ENCODE peak calls at places on chromosome 2, in five cellular contexts. J is psoas muscle, O is MM.1S, Q is IMR-90, C is right atrium auricular region. H is an unnamed sample.

GRCh38 chr2:74632939-74633312 is 15.2 kb downstream of the M1AP start:
- DNase-seq in J (no peak), O (no peak), Q (no peak), C (no peak), H (no peak)

GRCh38 chr2:23588106-23588505 is 203.1 kb downstream of the KLHL29 start:
- DNase-seq in J (no peak), O (no peak), Q (no peak), C (no peak), H (no peak)

GRCh38 chr2:44743473-44743872 is 198.0 kb upstream of the SIX3 start:
- DNase-seq in J (no peak), O (no peak), Q (no peak), C (no peak), H (no peak)

GRCh38 chr2:204306667-204307066 is 238.6 kb upstream of the PARD3B start:
- DNase-seq in J (no peak), O (no peak), Q (no peak), C (no peak), H (no peak)

GRCh38 chr2:241873081-241873802 is 3.7 kb downstream of the RTP5 start:
- DNase-seq in J (no peak), O (no peak), Q (no peak), C (no peak), H (no peak)

GRCh38 chr2:54805255-54805654 is 81.8 kb downstream of the EML6 start:
- DNase-seq in J (no peak), O (no peak), Q (no peak), C (no peak), H (no peak)

GRCh38 chr2:128496700-128497099 is 178.0 kb upstream of the HS6ST1 start:
- DNase-seq in J (no peak), O (no peak), Q (no peak), C (no peak), H (no peak)

GRCh38 chr2:145599761-145600160 is 1079.8 kb upstream of the ZEB2 start:
- DNase-seq in J (no peak), O (no peak), Q (peak; percentile 79), C (no peak), H (no peak)

GRCh38 chr2:135742307-135742838 is 718 bp downstream of the UBXN4 start:
- DNase-seq in J (no peak), O (peak; percentile 69), Q (peak; percentile 64), C (no peak), H (no peak)

GRCh38 chr2:197107291-197108269 is 181.1 kb upstream of the PGAP1 start:
- DNase-seq in J (peak; percentile 80), O (no peak), Q (peak; percentile 69), C (peak; percentile 78), H (no peak)

GRCh38 chr2:72483346-72483745 is 335.7 kb upstream of the CYP26B1 start:
- DNase-seq in J (no peak), O (no peak), Q (no peak), C (no peak), H (no peak)

GRCh38 chr2:225867071-225867470 is 467.6 kb downstream of the NYAP2 start:
- DNase-seq in J (no peak), O (no peak), Q (no peak), C (no peak), H (no peak)

GRCh38 chr2:54763636-54764291 is 40.3 kb downstream of the EML6 start:
- DNase-seq in J (no peak), O (no peak), Q (no peak), C (no peak), H (no peak)

GRCh38 chr2:24917086-24917485 is 3.0 kb downstream of the ADCY3 start:
- DNase-seq in J (no peak), O (no peak), Q (no peak), C (no peak), H (no peak)

GRCh38 chr2:125698280-125698679 is 957.7 kb upstream of the GYPC start:
- DNase-seq in J (no peak), O (no peak), Q (no peak), C (no peak), H (no peak)

GRCh38 chr2:129334128-129334527 is 645.3 kb upstream of the RAB6C start:
- DNase-seq in J (no peak), O (no peak), Q (no peak), C (no peak), H (no peak)

GRCh38 chr2:120589782-120590608 is 145.7 kb upstream of the GLI2 start:
- DNase-seq in J (no peak), O (no peak), Q (peak; percentile 98), C (no peak), H (no peak)

GRCh38 chr2:102313950-102314349 is 2.6 kb downstream of the IL1RL1 start:
- DNase-seq in J (no peak), O (no peak), Q (peak; percentile 61), C (no peak), H (no peak)

GRCh38 chr2:32719933-32720716 is 92.3 kb downstream of the TTC27 start:
- DNase-seq in J (no peak), O (no peak), Q (no peak), C (no peak), H (no peak)

GRCh38 chr2:122028371-122029102 is 273.1 kb downstream of the TSN start:
- DNase-seq in J (no peak), O (no peak), Q (peak; percentile 81), C (peak; percentile 28), H (no peak)

GRCh38 chr2:152740743-152741328 is 22.4 kb downstream of the ARL6IP6 start:
- DNase-seq in J (no peak), O (peak; percentile 73), Q (peak; percentile 72), C (no peak), H (no peak)

GRCh38 chr2:15126373-15126772 is 434.8 kb downstream of the NBAS start:
- DNase-seq in J (no peak), O (no peak), Q (no peak), C (no peak), H (no peak)

GRCh38 chr2:67581751-67582150 is 184.6 kb downstream of the ETAA1 start:
- DNase-seq in J (no peak), O (no peak), Q (no peak), C (no peak), H (no peak)

GRCh38 chr2:70888925-70889715 is 46.6 kb upstream of the ATP6V1B1 start:
- DNase-seq in J (no peak), O (no peak), Q (no peak), C (peak; percentile 53), H (no peak)

GRCh38 chr2:17593841-17594482 is 53.5 kb downstream of the VSNL1 start:
- DNase-seq in J (no peak), O (no peak), Q (peak; percentile 36), C (no peak), H (no peak)

GRCh38 chr2:202375006-202375610 is 1.0 kb upstream of the BMPR2 start:
- DNase-seq in J (peak; percentile 79), O (no peak), Q (peak; percentile 78), C (no peak), H (peak; percentile 15)

GRCh38 chr2:202377308-202377736 is 1.2 kb downstream of the BMPR2 start:
- DNase-seq in J (peak; percentile 76), O (no peak), Q (peak; percentile 30), C (no peak), H (no peak)

GRCh38 chr2:202375611-202376408 is at the start of gene BMPR2:
- DNase-seq in J (peak; percentile 95), O (peak; percentile 86), Q (peak; percentile 81), C (peak; percentile 86), H (peak; percentile 77)

GRCh38 chr2:202378001-202378400 is 1.9 kb downstream of the BMPR2 start:
- DNase-seq in J (no peak), O (no peak), Q (no peak), C (no peak), H (no peak)

DNA sequence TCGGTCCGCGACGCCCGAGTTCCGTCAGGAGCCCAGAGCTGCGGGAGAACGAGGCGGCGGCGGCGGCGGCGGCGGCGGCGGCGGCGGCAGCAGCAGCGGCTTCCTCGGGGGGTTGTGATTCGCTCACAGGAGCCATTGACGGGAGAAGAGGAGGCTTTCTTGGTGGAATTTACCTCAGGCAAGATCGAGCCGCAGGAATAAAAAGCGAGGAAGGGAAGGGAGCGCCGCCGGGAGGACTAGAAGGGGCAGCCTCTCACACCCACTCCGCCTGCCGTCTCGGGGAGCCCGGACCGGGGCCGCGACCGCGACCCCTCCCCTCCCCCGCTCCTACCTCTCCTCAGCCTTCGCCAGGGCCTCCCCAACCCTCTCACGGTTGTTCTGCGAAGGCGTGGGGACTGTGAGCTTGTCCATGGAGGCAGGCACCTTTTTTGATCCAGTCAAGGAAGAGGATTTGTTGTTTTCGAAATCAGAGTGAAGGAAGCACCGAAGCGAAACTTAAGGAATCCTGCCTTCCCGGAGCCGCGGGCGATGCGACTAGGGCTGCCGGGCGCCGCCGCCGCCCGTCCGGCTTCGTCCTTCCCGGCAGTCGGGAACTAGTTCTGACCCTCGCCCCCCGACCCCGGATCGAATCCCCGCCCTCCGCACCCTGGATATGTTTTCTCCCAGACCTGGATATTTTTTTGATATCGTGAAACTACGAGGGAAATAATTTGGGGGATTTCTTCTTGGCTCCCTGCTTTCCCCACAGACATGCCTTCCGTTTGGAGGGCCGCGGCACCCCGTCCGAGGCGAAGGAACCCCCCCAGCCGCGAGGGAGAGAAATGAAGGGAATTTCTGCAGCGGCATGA is 557 bp downstream of the BMPR2 start:
- DNase-seq in J (peak; percentile 63), O (peak; percentile 16), Q (peak; percentile 41), C (no peak), H (peak; percentile 25)
- TF ChIP-seq CTCF in J (no peak), O (no peak), Q (no peak), C (no peak), H (no peak)

GRCh38 chr2:20528713-20529112 is 81.8 kb downstream of the RHOB start:
- DNase-seq in J (no peak), O (no peak), Q (no peak), C (no peak), H (no peak)
- H3K27ac ChIP-seq in J (no peak overlapping the region), O (no peak overlapping the region), Q (no peak overlapping the region), C (no peak overlapping the region), H (no peak overlapping the region)

GRCh38 chr2:27737676-27738348 is 33.7 kb upstream of the MRPL33 start:
- DNase-seq in J (no peak), O (no peak), Q (peak; percentile 84), C (no peak), H (no peak)
- TF ChIP-seq CTCF in J (no peak), O (no peak), Q (no peak), C (no peak), H (no peak)

GRCh38 chr2:215712850-215713230 is 277.0 kb upstream of the FN1 start:
- DNase-seq in J (no peak), O (no peak), Q (peak; percentile 47), C (no peak), H (no peak)

GRCh38 chr2:215707608-215708007 is 271.7 kb upstream of the FN1 start:
- DNase-seq in J (no peak), O (no peak), Q (no peak), C (no peak), H (no peak)

GRCh38 chr2:215713393-215713792 is 277.5 kb upstream of the FN1 start:
- DNase-seq in J (no peak), O (no peak), Q (peak; percentile 90), C (no peak), H (no peak)

GRCh38 chr2:215712219-215712849 is 276.5 kb upstream of the FN1 start:
- DNase-seq in J (no peak), O (no peak), Q (no peak), C (no peak), H (no peak)

DNA sequence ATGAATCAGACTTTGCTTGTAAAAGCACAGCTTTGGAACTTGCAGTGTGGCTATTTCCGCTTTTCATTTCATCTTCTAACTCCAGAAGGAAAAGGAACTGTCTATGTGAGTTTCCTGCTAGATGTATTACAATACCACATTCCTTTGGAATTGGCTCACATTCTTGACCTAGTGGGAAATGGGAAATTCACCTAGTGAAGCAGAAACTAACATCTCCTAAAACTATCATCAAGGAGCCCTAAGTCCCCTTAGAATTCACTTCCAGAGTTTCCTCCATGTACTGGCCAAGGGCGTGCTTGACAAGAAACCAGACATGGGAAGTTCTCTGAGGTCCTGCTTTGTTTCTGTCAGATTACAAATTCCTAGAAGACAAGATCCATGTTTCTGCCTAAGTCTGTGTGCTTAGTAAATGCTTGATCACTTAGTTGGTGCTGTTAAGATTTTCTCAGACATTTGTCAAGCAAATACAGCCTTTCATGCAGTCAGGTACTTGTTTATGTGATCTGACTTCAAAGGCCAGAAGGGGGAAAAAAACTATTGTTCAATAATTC is 275.7 kb upstream of the FN1 start:
- DNase-seq in J (no peak), O (no peak), Q (peak; percentile 78), C (no peak), H (no peak)
- H3K27ac ChIP-seq in J (no peak overlapping the region), O (no peak overlapping the region), Q (peak overlapping the region; percentile 21), C (peak overlapping the region; percentile 20), H (no peak overlapping the region)

H was measured in CD4-positive, alpha-beta T cell.